ENCODE peak calls at places on chromosome 7, in six cellular contexts. One of them, this sample, is unnamed.

GRCh38 chr7:20270371-20270770 is 53.2 kb upstream of the MACC1 start:
- DNase-seq in brain microvascular endothelial cell: no peak
- DNase-seq in cardiac fibroblast: no peak
- DNase-seq in HCT116: no peak
- DNase-seq in foreskin fibroblast: no peak
- DNase-seq in PC-9: no peak
- DNase-seq in this sample: no peak

GRCh38 chr7:118492466-118492865 is 268.0 kb downstream of the ANKRD7 start:
- DNase-seq in HCT116: no peak
- DNase-seq in brain microvascular endothelial cell: no peak
- DNase-seq in cardiac fibroblast: no peak
- DNase-seq in foreskin fibroblast: no peak
- DNase-seq in PC-9: no peak
- DNase-seq in this sample: no peak

GRCh38 chr7:80478683-80479082 is 33.2 kb downstream of the GNAT3 start:
- DNase-seq in PC-9: no peak
- DNase-seq in cardiac fibroblast: peak; percentile 76
- DNase-seq in foreskin fibroblast: peak; percentile 59
- DNase-seq in brain microvascular endothelial cell: peak; percentile 65
- DNase-seq in HCT116: no peak
- DNase-seq in this sample: no peak

GRCh38 chr7:43764807-43765491 is 6.5 kb downstream of the BLVRA start:
- DNase-seq in HCT116: no peak
- DNase-seq in foreskin fibroblast: no peak
- DNase-seq in cardiac fibroblast: peak; percentile 62
- DNase-seq in PC-9: peak; percentile 99
- DNase-seq in brain microvascular endothelial cell: no peak
- DNase-seq in this sample: no peak

GRCh38 chr7:45136106-45137060 is 21.2 kb upstream of the RAMP3 start:
- DNase-seq in foreskin fibroblast: peak; percentile 52
- DNase-seq in HCT116: peak; percentile 66
- DNase-seq in PC-9: peak; percentile 74
- DNase-seq in cardiac fibroblast: peak; percentile 84
- DNase-seq in brain microvascular endothelial cell: peak; percentile 44
- DNase-seq in this sample: peak; percentile 65

GRCh38 chr7:5695709-5696345 is 85.6 kb downstream of the RNF216 start:
- DNase-seq in PC-9: no peak
- DNase-seq in foreskin fibroblast: peak; percentile 73
- DNase-seq in brain microvascular endothelial cell: peak; percentile 59
- DNase-seq in HCT116: no peak
- DNase-seq in cardiac fibroblast: peak; percentile 89
- DNase-seq in this sample: no peak

GRCh38 chr7:17988136-17988535 is 39.5 kb downstream of the PRPS1L1 start:
- DNase-seq in foreskin fibroblast: no peak
- DNase-seq in cardiac fibroblast: no peak
- DNase-seq in brain microvascular endothelial cell: no peak
- DNase-seq in HCT116: no peak
- DNase-seq in PC-9: peak; percentile 11
- DNase-seq in this sample: no peak

GRCh38 chr7:157558516-157558874 is 221.7 kb downstream of the DNAJB6 start:
- DNase-seq in brain microvascular endothelial cell: no peak
- DNase-seq in PC-9: no peak
- DNase-seq in foreskin fibroblast: no peak
- DNase-seq in cardiac fibroblast: no peak
- DNase-seq in HCT116: no peak
- DNase-seq in this sample: no peak

GRCh38 chr7:39539816-39540215 is 26.4 kb upstream of the YAE1 start:
- DNase-seq in PC-9: no peak
- DNase-seq in brain microvascular endothelial cell: no peak
- DNase-seq in HCT116: no peak
- DNase-seq in foreskin fibroblast: no peak
- DNase-seq in cardiac fibroblast: no peak
- DNase-seq in this sample: no peak

GRCh38 chr7:11605749-11606148 is 226.2 kb downstream of the THSD7A start:
- DNase-seq in HCT116: no peak
- DNase-seq in foreskin fibroblast: no peak
- DNase-seq in cardiac fibroblast: no peak
- DNase-seq in PC-9: no peak
- DNase-seq in brain microvascular endothelial cell: no peak
- DNase-seq in this sample: no peak

GRCh38 chr7:114264029-114264428 is 150.6 kb upstream of the FOXP2 start:
- DNase-seq in cardiac fibroblast: no peak
- DNase-seq in PC-9: no peak
- DNase-seq in foreskin fibroblast: peak; percentile 2
- DNase-seq in HCT116: no peak
- DNase-seq in brain microvascular endothelial cell: no peak
- DNase-seq in this sample: no peak

GRCh38 chr7:153193144-153193595 is 433.6 kb downstream of the ACTR3B start:
- DNase-seq in brain microvascular endothelial cell: no peak
- DNase-seq in HCT116: no peak
- DNase-seq in PC-9: no peak
- DNase-seq in cardiac fibroblast: peak; percentile 0
- DNase-seq in foreskin fibroblast: no peak
- DNase-seq in this sample: no peak

GRCh38 chr7:50589362-50589761 is 24.2 kb upstream of the DDC start:
- DNase-seq in brain microvascular endothelial cell: no peak
- DNase-seq in PC-9: no peak
- DNase-seq in cardiac fibroblast: no peak
- DNase-seq in foreskin fibroblast: no peak
- DNase-seq in HCT116: no peak
- DNase-seq in this sample: no peak

GRCh38 chr7:155428171-155428834 is 29.6 kb upstream of the EN2 start:
- DNase-seq in cardiac fibroblast: no peak
- DNase-seq in PC-9: no peak
- DNase-seq in brain microvascular endothelial cell: no peak
- DNase-seq in foreskin fibroblast: no peak
- DNase-seq in HCT116: no peak
- DNase-seq in this sample: no peak

GRCh38 chr7:85765698-85766298 is 578.9 kb upstream of the SEMA3D start:
- DNase-seq in foreskin fibroblast: no peak
- DNase-seq in brain microvascular endothelial cell: no peak
- DNase-seq in PC-9: no peak
- DNase-seq in cardiac fibroblast: no peak
- DNase-seq in HCT116: no peak
- DNase-seq in this sample: no peak

GRCh38 chr7:112207106-112207592 is 654 bp downstream of the ZNF277 start:
- DNase-seq in foreskin fibroblast: no peak
- DNase-seq in HCT116: no peak
- DNase-seq in PC-9: no peak
- DNase-seq in cardiac fibroblast: peak; percentile 17
- DNase-seq in brain microvascular endothelial cell: no peak
- DNase-seq in this sample: no peak

GRCh38 chr7:113657603-113658002 is 261.2 kb downstream of the PPP1R3A start:
- DNase-seq in brain microvascular endothelial cell: no peak
- DNase-seq in PC-9: no peak
- DNase-seq in foreskin fibroblast: no peak
- DNase-seq in cardiac fibroblast: no peak
- DNase-seq in HCT116: no peak
- DNase-seq in this sample: no peak

GRCh38 chr7:129307592-129307991 is 82.8 kb downstream of the AHCYL2 start:
- DNase-seq in foreskin fibroblast: no peak
- DNase-seq in brain microvascular endothelial cell: no peak
- DNase-seq in HCT116: no peak
- DNase-seq in PC-9: peak; percentile 68
- DNase-seq in cardiac fibroblast: no peak
- DNase-seq in this sample: no peak

GRCh38 chr7:80151274-80151665 is 16.6 kb downstream of the GNAI1 start:
- DNase-seq in PC-9: no peak
- DNase-seq in cardiac fibroblast: peak; percentile 75
- DNase-seq in foreskin fibroblast: peak; percentile 69
- DNase-seq in brain microvascular endothelial cell: no peak
- DNase-seq in HCT116: no peak
- DNase-seq in this sample: peak; percentile 63

GRCh38 chr7:150383710-150384397 is 4.7 kb downstream of the ZNF775 start:
- DNase-seq in brain microvascular endothelial cell: no peak
- DNase-seq in PC-9: no peak
- DNase-seq in HCT116: no peak
- DNase-seq in cardiac fibroblast: no peak
- DNase-seq in foreskin fibroblast: no peak
- DNase-seq in this sample: no peak

GRCh38 chr7:132150711-132151110 is 425.6 kb downstream of the PLXNA4 start:
- DNase-seq in cardiac fibroblast: no peak
- DNase-seq in foreskin fibroblast: no peak
- DNase-seq in brain microvascular endothelial cell: no peak
- DNase-seq in HCT116: no peak
- DNase-seq in PC-9: no peak
- DNase-seq in this sample: no peak

GRCh38 chr7:50303082-50303893 is 1.2 kb upstream of the IKZF1 start:
- DNase-seq in brain microvascular endothelial cell: no peak
- DNase-seq in HCT116: no peak
- DNase-seq in foreskin fibroblast: no peak
- DNase-seq in PC-9: no peak
- DNase-seq in cardiac fibroblast: no peak
- DNase-seq in this sample: no peak

GRCh38 chr7:100271716-100272537 is 35.6 kb upstream of the SPDYE3 start:
- DNase-seq in HCT116: peak; percentile 83
- DNase-seq in PC-9: peak; percentile 78
- DNase-seq in foreskin fibroblast: peak; percentile 94
- DNase-seq in brain microvascular endothelial cell: peak; percentile 95
- DNase-seq in cardiac fibroblast: peak; percentile 95
- DNase-seq in this sample: peak; percentile 83
- TF ChIP-seq CTCF in HCT116: no peak
- TF ChIP-seq CTCF in PC-9: no peak
- TF ChIP-seq CTCF in foreskin fibroblast: peak; percentile 11
- TF ChIP-seq CTCF in brain microvascular endothelial cell: peak; percentile 31
- TF ChIP-seq CTCF in cardiac fibroblast: no peak
- TF ChIP-seq CTCF in this sample: peak; percentile 38

GRCh38 chr7:98802088-98802780 is 67.6 kb downstream of the TMEM130 start:
- DNase-seq in PC-9: peak; percentile 72
- DNase-seq in cardiac fibroblast: peak; percentile 70
- DNase-seq in foreskin fibroblast: peak; percentile 66
- DNase-seq in HCT116: peak; percentile 55
- DNase-seq in brain microvascular endothelial cell: peak; percentile 22
- DNase-seq in this sample: peak; percentile 51

GRCh38 chr7:98800996-98801395 is 68.8 kb downstream of the TMEM130 start:
- DNase-seq in PC-9: no peak
- DNase-seq in brain microvascular endothelial cell: no peak
- DNase-seq in HCT116: no peak
- DNase-seq in cardiac fibroblast: no peak
- DNase-seq in foreskin fibroblast: no peak
- DNase-seq in this sample: no peak

GRCh38 chr7:98805956-98806838 is 63.6 kb downstream of the TMEM130 start:
- DNase-seq in cardiac fibroblast: no peak
- DNase-seq in brain microvascular endothelial cell: no peak
- DNase-seq in foreskin fibroblast: no peak
- DNase-seq in PC-9: no peak
- DNase-seq in HCT116: no peak
- DNase-seq in this sample: no peak

GRCh38 chr7:98807306-98807880 is 62.4 kb downstream of the TMEM130 start:
- DNase-seq in brain microvascular endothelial cell: no peak
- DNase-seq in cardiac fibroblast: no peak
- DNase-seq in foreskin fibroblast: no peak
- DNase-seq in HCT116: no peak
- DNase-seq in PC-9: no peak
- DNase-seq in this sample: no peak

GRCh38 chr7:98802781-98803110 is 67.1 kb downstream of the TMEM130 start:
- DNase-seq in brain microvascular endothelial cell: no peak
- DNase-seq in PC-9: no peak
- DNase-seq in foreskin fibroblast: no peak
- DNase-seq in HCT116: no peak
- DNase-seq in cardiac fibroblast: no peak
- DNase-seq in this sample: no peak
- H3K4me3 ChIP-seq in brain microvascular endothelial cell: no peak overlapping the region
- H3K4me3 ChIP-seq in PC-9: no peak overlapping the region
- H3K4me3 ChIP-seq in foreskin fibroblast: no peak overlapping the region
- H3K4me3 ChIP-seq in HCT116: no peak overlapping the region
- H3K4me3 ChIP-seq in cardiac fibroblast: no peak overlapping the region
- H3K4me3 ChIP-seq in this sample: no peak overlapping the region

GRCh38 chr7:151679073-151679708 is 159.5 kb upstream of the RHEB start:
- DNase-seq in HCT116: no peak
- DNase-seq in PC-9: no peak
- DNase-seq in foreskin fibroblast: no peak
- DNase-seq in brain microvascular endothelial cell: no peak
- DNase-seq in cardiac fibroblast: no peak
- DNase-seq in this sample: no peak
- TF ChIP-seq CTCF in HCT116: no peak
- TF ChIP-seq CTCF in PC-9: no peak
- TF ChIP-seq CTCF in foreskin fibroblast: no peak
- TF ChIP-seq CTCF in brain microvascular endothelial cell: peak; percentile 8
- TF ChIP-seq CTCF in cardiac fibroblast: no peak
- TF ChIP-seq CTCF in this sample: no peak

GRCh38 chr7:63927261-63927660 is 71.4 kb upstream of the ZNF722 start:
- DNase-seq in HCT116: no peak
- DNase-seq in brain microvascular endothelial cell: no peak
- DNase-seq in PC-9: no peak
- DNase-seq in foreskin fibroblast: no peak
- DNase-seq in cardiac fibroblast: no peak
- DNase-seq in this sample: no peak
- H3K4me3 ChIP-seq in HCT116: no peak overlapping the region
- H3K4me3 ChIP-seq in brain microvascular endothelial cell: no peak overlapping the region
- H3K4me3 ChIP-seq in PC-9: no peak overlapping the region
- H3K4me3 ChIP-seq in foreskin fibroblast: no peak overlapping the region
- H3K4me3 ChIP-seq in cardiac fibroblast: no peak overlapping the region
- H3K4me3 ChIP-seq in this sample: no peak overlapping the region

DNA sequence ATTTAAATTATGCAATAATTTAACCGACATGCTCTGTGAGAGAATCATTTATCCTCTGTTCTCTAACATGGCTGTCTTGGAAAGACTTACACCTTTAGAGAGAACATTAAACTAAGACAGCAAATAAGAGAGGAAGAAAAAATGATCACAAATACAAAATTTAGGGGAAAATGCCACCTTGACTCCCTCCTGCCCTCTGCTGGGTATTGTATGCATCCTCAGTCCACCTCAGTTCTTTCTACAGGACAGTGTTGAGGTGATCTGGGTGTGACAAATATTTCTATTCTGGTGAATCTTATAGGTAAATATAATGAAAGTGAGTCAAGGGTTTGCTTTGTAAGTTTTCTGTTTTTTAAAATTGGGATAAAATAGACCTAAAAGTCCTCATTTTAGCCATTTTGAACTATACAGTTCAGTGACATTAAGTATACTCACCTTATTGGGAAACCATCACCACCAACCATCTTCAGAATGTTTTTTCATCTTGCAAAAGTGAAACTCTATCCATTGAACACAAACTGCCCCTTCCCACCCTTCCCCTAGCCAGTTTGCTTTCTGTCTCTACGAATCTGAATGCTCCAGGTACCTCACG is 61.5 kb upstream of the ELMO1 start:
- DNase-seq in foreskin fibroblast: no peak
- DNase-seq in PC-9: no peak
- DNase-seq in brain microvascular endothelial cell: no peak
- DNase-seq in HCT116: no peak
- DNase-seq in cardiac fibroblast: peak; percentile 2
- DNase-seq in this sample: no peak
- TF ChIP-seq CTCF in foreskin fibroblast: peak; percentile 28
- TF ChIP-seq CTCF in PC-9: peak; percentile 77
- TF ChIP-seq CTCF in brain microvascular endothelial cell: peak; percentile 29
- TF ChIP-seq CTCF in HCT116: peak; percentile 17
- TF ChIP-seq CTCF in cardiac fibroblast: peak; percentile 27
- TF ChIP-seq CTCF in this sample: peak; percentile 41

GRCh38 chr7:66844552-66845381 is 76.3 kb upstream of the TMEM248 start:
- DNase-seq in brain microvascular endothelial cell: peak; percentile 96
- DNase-seq in cardiac fibroblast: peak; percentile 99
- DNase-seq in HCT116: peak; percentile 95
- DNase-seq in foreskin fibroblast: peak; percentile 98
- DNase-seq in PC-9: peak; percentile 92
- DNase-seq in this sample: peak; percentile 96
- H3K4me3 ChIP-seq in brain microvascular endothelial cell: peak overlapping the region; percentile 93
- H3K4me3 ChIP-seq in cardiac fibroblast: peak overlapping the region; percentile 97
- H3K4me3 ChIP-seq in HCT116: peak overlapping the region; percentile 92
- H3K4me3 ChIP-seq in foreskin fibroblast: peak overlapping the region; percentile 79
- H3K4me3 ChIP-seq in PC-9: peak overlapping the region; percentile 84
- H3K4me3 ChIP-seq in this sample: peak overlapping the region; percentile 83

This sample was measured in astrocyte of the cerebellum.